ENCODE peak calls at places on chromosome 15, in five cellular contexts. O is HepG2, I is K562, Z is HCT116, C is SK-N-SH. A is an unnamed sample.

GRCh38 chr15:75454471-75455418 is 3.3 kb upstream of the SIN3A start:
- DNase-seq in O (no peak), I (peak), Z (peak), C (peak), A (no peak)

GRCh38 chr15:38886315-38887163 is 321.9 kb upstream of the RASGRP1 start:
- DNase-seq in O (no peak), I (no peak), Z (no peak), C (no peak), A (no peak)

GRCh38 chr15:57312323-57313133 is 63.8 kb upstream of the CGNL1 start:
- DNase-seq in O (peak), I (peak), Z (no peak), C (no peak), A (no peak)

GRCh38 chr15:29065571-29065970 is 179.8 kb downstream of the APBA2 start:
- DNase-seq in O (no peak), I (no peak), Z (no peak), C (no peak), A (no peak)

GRCh38 chr15:41286665-41287333 is 45.6 kb downstream of the OIP5 start:
- DNase-seq in O (no peak), I (no peak), Z (no peak), C (no peak), A (no peak)

GRCh38 chr15:90249123-90249863 is at the start of gene TTLL13:
- DNase-seq in O (peak), I (peak), Z (peak), C (peak), A (no peak)

GRCh38 chr15:48147358-48147757 is 26.6 kb downstream of the SLC24A5 start:
- DNase-seq in O (no peak), I (no peak), Z (no peak), C (no peak), A (no peak)

GRCh38 chr15:42491540-42492225 is 742 bp upstream of the ZNF106 start:
- DNase-seq in O (peak), I (no peak), Z (no peak), C (no peak), A (no peak)

GRCh38 chr15:85542895-85543331 is 162.5 kb downstream of the AKAP13 start:
- DNase-seq in O (no peak), I (no peak), Z (no peak), C (no peak), A (no peak)

GRCh38 chr15:80379671-80380070 is 24.5 kb upstream of the ARNT2 start:
- DNase-seq in O (no peak), I (no peak), Z (no peak), C (no peak), A (no peak)

GRCh38 chr15:89179966-89180875 is 41.2 kb downstream of the RLBP1 start:
- DNase-seq in O (no peak), I (no peak), Z (no peak), C (no peak), A (no peak)

GRCh38 chr15:52233405-52233804 is 42.2 kb upstream of the GNB5 start:
- DNase-seq in O (no peak), I (no peak), Z (no peak), C (no peak), A (no peak)

GRCh38 chr15:92780816-92781215 is 119.3 kb upstream of the CHD2 start:
- DNase-seq in O (no peak), I (no peak), Z (no peak), C (peak), A (no peak)

GRCh38 chr15:86879250-86880229 is 799.9 kb downstream of the AGBL1 start:
- DNase-seq in O (no peak), I (no peak), Z (no peak), C (no peak), A (no peak)

GRCh38 chr15:37771462-37771861 is 163.0 kb upstream of the TMCO5A start:
- DNase-seq in O (no peak), I (no peak), Z (no peak), C (no peak), A (no peak)

GRCh38 chr15:50908209-50909043 is at the start of gene AP4E1:
- DNase-seq in O (peak), I (peak), Z (peak), C (peak), A (peak)

GRCh38 chr15:48395532-48396011 is 64.3 kb downstream of the DUT start:
- DNase-seq in O (no peak), I (no peak), Z (no peak), C (no peak), A (no peak)

DNA sequence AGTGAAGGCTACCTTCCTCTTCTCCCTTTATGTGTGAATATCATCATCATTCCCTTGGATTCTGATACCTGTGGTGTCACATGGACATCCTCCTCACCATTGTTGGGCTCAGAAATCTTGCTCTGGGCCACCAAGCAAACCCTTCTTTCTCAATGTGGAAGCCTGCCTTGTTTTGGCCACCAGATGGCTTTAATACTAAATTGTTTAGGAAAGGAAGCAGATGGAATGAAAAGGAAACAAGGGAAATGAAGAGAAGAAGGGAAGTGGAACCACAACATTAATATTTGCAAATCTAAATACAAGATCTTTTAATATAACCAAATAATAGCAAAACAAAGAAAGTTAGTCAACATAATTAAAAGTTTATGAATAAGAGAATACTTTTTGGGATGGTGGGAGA is 14.0 kb downstream of the FAM227B start:
- DNase-seq in O (no peak), I (no peak), Z (no peak), C (no peak), A (no peak)
- TF ChIP-seq CTCF in O (no peak), I (no peak), Z (peak), C (no peak), A (peak)

DNA sequence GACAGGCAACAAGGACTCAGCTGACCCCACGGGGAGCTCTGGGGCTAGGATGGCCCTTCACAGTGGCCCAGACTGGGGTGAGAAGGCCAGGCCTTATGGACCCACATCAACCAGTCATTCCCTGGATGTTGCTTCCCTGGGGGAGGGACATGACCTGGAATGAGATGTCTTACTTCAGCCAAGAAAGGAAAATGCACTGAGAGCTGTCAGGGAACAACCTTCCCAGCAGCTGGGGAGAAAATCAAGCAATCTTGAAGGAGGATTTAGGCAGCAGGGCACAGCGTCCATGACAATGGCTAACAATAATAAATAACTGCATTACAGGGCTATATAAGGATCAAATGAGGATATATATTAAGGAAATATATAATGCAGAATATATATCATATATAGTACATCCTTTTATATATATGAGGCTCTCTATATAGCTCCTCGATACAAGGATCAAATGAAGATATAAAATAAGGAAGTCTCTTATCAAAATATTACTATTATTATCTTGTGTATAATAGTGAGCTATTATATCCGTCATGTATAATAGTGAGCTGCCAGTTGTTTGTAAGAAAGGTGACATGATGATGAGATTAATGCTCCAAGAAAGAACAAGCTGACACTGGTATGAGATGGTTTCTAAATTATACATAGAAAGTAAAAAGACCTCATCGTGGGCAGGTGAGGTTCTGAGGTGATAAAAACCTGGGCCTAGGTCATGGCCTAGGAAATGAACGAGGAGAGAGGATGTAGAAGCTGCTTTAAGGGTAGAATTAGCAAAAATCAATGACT is 117.8 kb upstream of the LIPC start:
- DNase-seq in O (no peak), I (no peak), Z (no peak), C (no peak), A (no peak)
- TF ChIP-seq POLR2AphosphoS5 in O (no peak), I (no peak), Z (no peak), C (no peak), A (no peak)

GRCh38 chr15:34335176-34335575 is 2.4 kb downstream of the SLC12A6 start:
- DNase-seq in O (no peak), I (no peak), Z (no peak), C (no peak), A (no peak)

GRCh38 chr15:34338347-34338746 is 766 bp upstream of the SLC12A6 start:
- DNase-seq in O (no peak), I (no peak), Z (no peak), C (no peak), A (no peak)

GRCh38 chr15:34336333-34336732 is 1.2 kb downstream of the SLC12A6 start:
- DNase-seq in O (no peak), I (no peak), Z (no peak), C (no peak), A (no peak)

GRCh38 chr15:34337557-34338306 is at the start of gene SLC12A6:
- DNase-seq in O (peak), I (peak), Z (peak), C (peak), A (peak)

DNA sequence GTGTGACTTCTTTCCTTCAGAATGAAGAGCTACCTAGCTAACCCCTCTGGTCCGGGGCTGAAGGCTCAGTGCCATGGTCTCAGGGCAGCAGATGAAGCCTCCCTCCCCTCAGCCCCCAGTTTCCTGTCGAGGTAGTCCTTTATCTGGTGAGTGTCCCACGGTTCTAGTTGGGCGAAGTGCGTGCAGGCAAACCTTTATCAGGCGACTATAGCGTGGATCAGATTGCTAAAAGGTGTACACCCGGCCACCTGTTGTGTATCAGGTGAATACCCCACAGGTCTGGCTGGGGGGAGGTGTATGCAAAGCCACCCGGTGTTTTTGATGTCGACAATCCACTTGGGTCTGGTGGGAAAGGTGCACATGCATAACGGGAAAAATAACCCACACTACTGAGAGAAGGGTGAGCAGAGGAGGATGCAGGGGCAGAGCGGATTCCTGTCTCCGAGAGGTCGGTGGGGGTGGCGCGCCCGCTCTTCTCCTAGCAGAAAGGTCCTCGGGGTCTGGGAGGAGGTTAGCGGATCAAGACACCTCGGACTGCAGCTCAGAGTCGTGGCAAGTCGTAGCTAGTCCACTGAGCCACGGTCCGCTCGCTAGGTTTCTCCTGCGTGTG is 529 bp downstream of the SLC12A6 start:
- DNase-seq in O (no peak), I (no peak), Z (no peak), C (no peak), A (no peak)
- TF ChIP-seq SIN3A in O (no peak), I (no peak), Z (no peak), C (no peak), A (no peak)

DNA sequence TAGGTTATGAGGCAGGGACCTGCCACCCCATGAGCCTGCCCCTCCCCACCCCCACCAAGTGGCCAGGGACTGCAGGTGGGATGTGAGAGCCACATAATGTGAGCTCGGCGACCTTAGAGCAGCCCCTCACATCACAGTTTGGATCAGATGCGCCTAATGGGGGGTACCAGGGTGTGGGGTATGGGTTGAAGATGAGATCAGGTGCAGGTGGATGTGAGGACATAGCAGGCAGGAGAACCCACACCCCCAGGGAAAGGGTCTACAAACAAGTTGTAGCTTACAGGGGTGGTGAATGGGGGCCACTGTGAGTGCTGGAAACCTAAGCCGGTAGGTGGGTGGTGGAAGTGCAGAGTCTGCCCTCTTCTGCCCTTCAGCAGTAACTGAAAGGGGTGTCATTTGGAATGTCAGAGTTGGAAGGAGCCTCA is 94.0 kb downstream of the CORO2B start:
- DNase-seq in O (no peak), I (no peak), Z (no peak), C (no peak), A (no peak)
- TF ChIP-seq CTCF in O (peak), I (peak), Z (peak), C (peak), A (peak)